ENCODE peak calls at places on chromosomes 5 and 9, in six cellular contexts. O is NCI-H1436 treated with DMSO at 0.1 percent for 48 hours; M is NCI-H1048; L is iPS-NIHi11; E is CD8-positive, alpha-beta memory T cell; G is BJ. D is an unnamed sample.

GRCh38 chr5:138544171-138545134 is 1.4 kb upstream of the ETF1 start:
- DNase-seq in O (no peak), M (no peak), L (no peak), E (no peak), G (no peak), D (no peak)

GRCh38 chr9:82601272-82601835 is 461.6 kb downstream of the RASEF start:
- DNase-seq in O (no peak), M (no peak), L (no peak), E (no peak), G (peak; percentile 9), D (no peak)

GRCh38 chr5:96909003-96909402 is 26.9 kb upstream of the LNPEP start:
- DNase-seq in O (no peak), M (no peak), L (no peak), E (no peak), G (no peak), D (no peak)

GRCh38 chr5:177455661-177456590 is 9.3 kb downstream of the PRR7 start:
- DNase-seq in O (peak; percentile 53), M (peak; percentile 92), L (peak; percentile 88), E (peak; percentile 84), G (no peak), D (peak; percentile 60)

GRCh38 chr9:841371-842209 is at the start of gene DMRT1:
- DNase-seq in O (no peak), M (no peak), L (peak; percentile 68), E (no peak), G (no peak), D (no peak)

GRCh38 chr5:173045481-173045880 is 10.7 kb upstream of the CREBRF start:
- DNase-seq in O (no peak), M (no peak), L (peak; percentile 35), E (no peak), G (no peak), D (no peak)

GRCh38 chr5:16685069-16685468 is 68.3 kb upstream of the RETREG1 start:
- DNase-seq in O (no peak), M (no peak), L (no peak), E (no peak), G (no peak), D (no peak)

GRCh38 chr9:32248189-32248712 is 136.2 kb upstream of the ACO1 start:
- DNase-seq in O (no peak), M (no peak), L (no peak), E (no peak), G (no peak), D (no peak)

GRCh38 chr9:92763721-92764380 is 782 bp downstream of the BICD2 start:
- DNase-seq in O (no peak), M (no peak), L (peak; percentile 65), E (peak; percentile 18), G (no peak), D (no peak)

GRCh38 chr5:17317499-17317898 is 100.1 kb downstream of the BASP1 start:
- DNase-seq in O (no peak), M (no peak), L (no peak), E (no peak), G (no peak), D (no peak)

D was measured in pulmonary artery endothelial cell.